ENCODE peak calls at places on chromosomes 13 and 19, in eight cellular contexts. H is astrocyte; B is HCT116; T is suprapubic skin; J is IMR-90; E is CD8-positive, alpha-beta T cell; L is upper lobe of left lung; U is GM23338. Y is an unnamed sample. For H3K27me3, the result is how much of the 10 kb centered on the place peaks cover.

GRCh38 chr19:6613711-6614110 is 22.8 kb upstream of the CD70 start:
- DNase-seq in T (no peak), H (peak), U (no peak), E (no peak), J (no peak), B (no peak), L (no peak), Y (no peak)

GRCh38 chr19:34381399-34382251 is 16.6 kb downstream of the GPI start:
- DNase-seq in U (no peak), B (no peak), T (no peak), J (no peak), H (no peak), L (no peak), E (no peak), Y (no peak)

GRCh38 chr19:50003810-50004419 is 21.3 kb downstream of the VRK3 start:
- DNase-seq in B (peak), T (no peak), L (no peak), U (no peak), J (peak), H (peak), E (no peak), Y (no peak)

GRCh38 chr19:31423896-31424295 is 74.7 kb upstream of the TSHZ3 start:
- DNase-seq in B (no peak), E (no peak), H (no peak), J (no peak), T (no peak), U (no peak), L (no peak), Y (no peak)

GRCh38 chr13:64410654-64411053 is 2819.5 kb downstream of the PCDH9 start:
- DNase-seq in J (no peak), L (peak), U (no peak), H (no peak), E (no peak), T (no peak), B (no peak), Y (no peak)

GRCh38 chr13:104321756-104322155 is 1255.5 kb upstream of the SLC10A2 start:
- DNase-seq in H (no peak), J (no peak), B (no peak), U (no peak), T (no peak), L (no peak), E (no peak), Y (no peak)

GRCh38 chr13:74687452-74688180 is 553.4 kb upstream of the KLF12 start:
- DNase-seq in L (no peak), U (peak), T (no peak), E (no peak), H (no peak), B (no peak), J (no peak), Y (no peak)

GRCh38 chr19:793775-794174 is 3.5 kb upstream of the PTBP1 start:
- DNase-seq in B (no peak), J (no peak), U (peak), L (peak), T (no peak), H (no peak), E (no peak), Y (no peak)

GRCh38 chr13:33322474-33322827 is 36.9 kb upstream of the STARD13 start:
- DNase-seq in B (no peak), J (peak), L (no peak), E (no peak), T (peak), H (no peak), U (no peak), Y (no peak)

GRCh38 chr19:41019346-41019745 is 28.3 kb downstream of the CYP2B6 start:
- DNase-seq in U (no peak), H (no peak), L (no peak), E (no peak), B (no peak), T (no peak), J (no peak), Y (no peak)

GRCh38 chr13:93951153-93951552 is 528.3 kb downstream of the DCT start:
- DNase-seq in L (no peak), H (no peak), J (peak), B (no peak), E (no peak), T (no peak), U (peak), Y (no peak)

GRCh38 chr13:29963086-29963485 is 112.7 kb upstream of the UBL3 start:
- DNase-seq in U (no peak), H (no peak), L (no peak), B (no peak), J (no peak), T (no peak), E (no peak), Y (no peak)

GRCh38 chr13:75135325-75135825 is 346.6 kb downstream of the TBC1D4 start:
- DNase-seq in J (peak), H (peak), L (no peak), E (no peak), U (no peak), T (no peak), B (no peak), Y (no peak)

GRCh38 chr19:10505583-10506229 is 2.5 kb upstream of the KEAP1 start:
- DNase-seq in U (peak), H (no peak), L (no peak), E (peak), T (peak), J (peak), B (peak), Y (peak)

GRCh38 chr19:49652723-49653465 is 10.9 kb downstream of the SCAF1 start:
- DNase-seq in B (no peak), U (no peak), E (no peak), L (peak), J (no peak), H (no peak), T (no peak), Y (no peak)

GRCh38 chr19:18650048-18650435 is 13.2 kb downstream of the KLHL26 start:
- DNase-seq in B (no peak), L (no peak), T (no peak), H (no peak), U (no peak), J (peak), E (no peak), Y (no peak)

GRCh38 chr13:39779337-39780270 is 124.1 kb downstream of the COG6 start:
- DNase-seq in E (peak), T (no peak), H (peak), L (no peak), J (peak), B (no peak), U (no peak), Y (peak)

GRCh38 chr19:54707932-54708331 is 16.3 kb upstream of the KIR3DL3 start:
- DNase-seq in B (no peak), U (no peak), E (no peak), T (no peak), H (no peak), J (no peak), L (peak), Y (no peak)

GRCh38 chr13:51935326-51936171 is 73.8 kb downstream of the CCDC70 start:
- DNase-seq in B (peak), E (no peak), L (no peak), U (peak), J (no peak), T (no peak), H (no peak), Y (no peak)

GRCh38 chr19:16262618-16263017 is 62.0 kb upstream of the KLF2 start:
- DNase-seq in J (no peak), E (no peak), B (no peak), H (no peak), U (no peak), T (no peak), L (no peak), Y (no peak)

GRCh38 chr19:11136400-11137101 is 19.0 kb downstream of the SPC24 start:
- DNase-seq in L (no peak), J (no peak), B (no peak), H (peak), T (no peak), E (no peak), U (no peak), Y (no peak)

GRCh38 chr19:10191347-10191746 is 3.4 kb downstream of the DNMT1 start:
- DNase-seq in H (peak), L (no peak), T (no peak), B (no peak), E (no peak), U (no peak), J (peak), Y (no peak)

GRCh38 chr13:40368123-40368891 is 298.1 kb downstream of the FOXO1 start:
- DNase-seq in B (no peak), L (no peak), T (no peak), H (no peak), E (no peak), U (no peak), J (no peak), Y (no peak)

GRCh38 chr19:54515156-54515555 is 12.5 kb downstream of the LAIR2 start:
- DNase-seq in U (no peak), E (no peak), H (no peak), B (no peak), J (no peak), L (no peak), T (no peak), Y (no peak)

GRCh38 chr19:41880329-41880708 is 2.7 kb upstream of the ARHGEF1 start:
- DNase-seq in T (no peak), E (no peak), J (no peak), B (no peak), L (no peak), U (no peak), H (no peak), Y (no peak)

GRCh38 chr19:38644719-38645118 is 2.7 kb upstream of the ACTN4 start:
- DNase-seq in E (no peak), J (no peak), U (peak), B (no peak), H (no peak), T (no peak), L (no peak), Y (no peak)

GRCh38 chr19:48348737-48349136 is 15.0 kb downstream of the TMEM143 start:
- DNase-seq in B (no peak), E (no peak), H (no peak), U (no peak), L (no peak), T (no peak), J (no peak), Y (no peak)

GRCh38 chr19:35144600-35145436 is 1.8 kb downstream of the FXYD7 start:
- DNase-seq in B (no peak), E (no peak), U (peak), L (peak), T (no peak), J (no peak), H (no peak), Y (no peak)

GRCh38 chr19:2055871-2056809 is 5.1 kb upstream of the MKNK2 start:
- DNase-seq in B (peak), L (peak), E (no peak), H (peak), U (peak), T (peak), J (peak), Y (no peak)

GRCh38 chr19:55340144-55340783 is 588 bp downstream of the KMT5C start:
- DNase-seq in E (no peak), U (no peak), H (no peak), T (peak), J (no peak), B (no peak), L (no peak), Y (peak)

GRCh38 chr19:45901912-45902650 is at the start of gene MYPOP:
- DNase-seq in L (no peak), E (no peak), T (no peak), B (no peak), U (peak), H (no peak), J (no peak), Y (no peak)

GRCh38 chr13:102597029-102598015 is 536 bp downstream of the TPP2 start:
- DNase-seq in L (peak), H (peak), T (peak), U (peak), J (peak), E (peak), B (no peak), Y (no peak)

GRCh38 chr19:15260939-15261338 is 28.7 kb upstream of the EPHX3 start:
- DNase-seq in T (no peak), B (no peak), E (no peak), U (peak), J (no peak), H (no peak), L (no peak), Y (no peak)

GRCh38 chr13:39913928-39914327 is 258.5 kb downstream of the COG6 start:
- DNase-seq in H (no peak), L (no peak), T (no peak), J (no peak), E (no peak), U (no peak), B (no peak), Y (no peak)

GRCh38 chr13:45658586-45659235 is 43.2 kb upstream of the ERICH6B start:
- DNase-seq in B (no peak), J (peak), U (no peak), H (peak), T (no peak), L (no peak), E (no peak), Y (no peak)

GRCh38 chr13:49549289-49549688 is 36.1 kb downstream of the RCBTB1 start:
- DNase-seq in U (peak), T (no peak), B (no peak), J (no peak), E (no peak), H (no peak), L (peak), Y (no peak)

GRCh38 chr13:45918597-45918996 is 67.0 kb upstream of the SIAH3 start:
- DNase-seq in B (no peak), T (no peak), U (no peak), E (no peak), J (no peak), L (no peak), H (no peak), Y (no peak)

GRCh38 chr19:55537741-55538111 is 793 bp upstream of the SBK2 start:
- DNase-seq in E (no peak), J (peak), L (no peak), T (no peak), H (peak), B (no peak), U (peak), Y (no peak)

DNA sequence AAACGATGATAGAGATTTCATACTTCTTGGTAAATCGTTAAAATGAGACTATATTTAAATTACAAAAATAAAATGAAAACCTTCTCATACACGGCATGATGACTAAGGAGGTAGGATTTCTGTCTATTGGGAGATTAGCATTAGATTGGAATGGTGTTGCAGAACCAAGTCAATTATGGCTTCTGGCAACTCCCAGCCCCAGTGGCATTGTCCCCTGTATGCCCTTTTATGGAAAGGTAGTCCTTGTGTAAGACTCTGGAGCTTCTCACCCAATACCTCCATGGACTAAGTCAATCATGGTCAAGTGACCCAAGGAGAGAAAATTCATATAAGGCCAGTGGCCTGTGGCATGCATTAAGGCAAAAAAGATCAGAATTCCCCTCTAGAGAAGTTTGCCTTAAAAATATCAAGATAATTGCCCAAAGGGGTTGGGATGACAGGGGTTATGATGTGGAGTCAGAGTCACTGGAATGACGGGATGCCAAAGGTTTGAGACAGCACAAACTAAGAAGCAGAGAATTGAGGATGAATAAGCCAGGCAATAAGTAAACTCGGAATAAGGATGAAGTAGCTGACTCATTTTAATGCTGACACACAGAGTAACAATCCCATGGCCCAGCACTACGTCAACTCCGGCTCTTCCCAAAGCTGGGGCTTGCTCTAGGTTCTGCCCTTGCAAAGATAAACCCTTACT is 57.8 kb upstream of the POSTN start:
- DNase-seq in E (no peak), J (peak), L (no peak), H (peak), U (no peak), B (no peak), T (no peak), Y (no peak)
- H3K27ac ChIP-seq in E (no peak), J (peak), L (no peak), H (peak), U (no peak), B (no peak), T (no peak), Y (no peak)

DNA sequence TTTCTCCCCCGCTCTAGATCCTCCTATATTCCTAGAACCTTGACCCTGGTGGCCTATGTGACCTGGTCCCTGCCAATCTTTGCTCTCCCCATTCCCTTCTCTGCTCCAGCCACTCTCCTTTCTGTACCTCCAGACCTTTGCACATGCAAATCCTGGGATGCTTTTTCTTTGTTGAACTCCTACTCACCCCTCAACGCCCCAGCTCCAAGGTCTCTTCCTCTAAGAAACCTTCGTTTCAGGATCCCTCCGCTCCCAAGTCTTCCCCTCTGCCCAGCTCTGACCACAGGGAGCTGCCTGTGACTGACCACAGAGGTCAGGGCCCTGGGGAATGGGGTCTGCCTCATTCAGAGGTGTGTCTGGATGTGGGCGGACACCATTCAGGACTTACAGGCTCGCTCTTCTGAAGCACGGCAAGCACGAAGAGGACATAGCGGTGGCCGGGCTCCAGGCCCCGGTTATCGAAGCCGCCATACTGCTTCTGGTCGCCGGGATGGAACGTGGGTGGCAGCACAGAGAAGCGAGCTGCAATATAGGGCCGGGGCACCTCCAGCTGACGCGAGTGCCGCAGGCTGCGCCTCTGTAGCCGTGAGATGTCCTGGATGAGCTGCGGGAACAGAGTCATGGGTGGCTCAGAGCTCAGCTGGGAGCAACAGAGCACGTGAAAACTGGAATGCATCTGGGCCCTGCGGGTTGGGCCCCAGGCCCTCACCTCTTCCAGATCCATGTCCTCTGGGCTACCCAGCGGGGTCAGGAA is 120.9 kb downstream of the PTPRS start:
- DNase-seq in H (no peak), E (no peak), L (no peak), B (no peak), U (no peak), J (no peak), T (no peak), Y (no peak)
- TF ChIP-seq CTCF in H (no peak), E (no peak), L (no peak), B (no peak), U (no peak), J (no peak), T (no peak), Y (no peak)

GRCh38 chr13:27970382-27971235 is 1.5 kb upstream of the CDX2 start:
- DNase-seq in L (peak), T (no peak), J (no peak), H (no peak), E (no peak), U (no peak), B (no peak), Y (no peak)
- H3K27me3 ChIP-seq in L (under half), T (half or more), J (half or more), H (half or more), E (under half), U (half or more), B (under half), Y (half or more)

DNA sequence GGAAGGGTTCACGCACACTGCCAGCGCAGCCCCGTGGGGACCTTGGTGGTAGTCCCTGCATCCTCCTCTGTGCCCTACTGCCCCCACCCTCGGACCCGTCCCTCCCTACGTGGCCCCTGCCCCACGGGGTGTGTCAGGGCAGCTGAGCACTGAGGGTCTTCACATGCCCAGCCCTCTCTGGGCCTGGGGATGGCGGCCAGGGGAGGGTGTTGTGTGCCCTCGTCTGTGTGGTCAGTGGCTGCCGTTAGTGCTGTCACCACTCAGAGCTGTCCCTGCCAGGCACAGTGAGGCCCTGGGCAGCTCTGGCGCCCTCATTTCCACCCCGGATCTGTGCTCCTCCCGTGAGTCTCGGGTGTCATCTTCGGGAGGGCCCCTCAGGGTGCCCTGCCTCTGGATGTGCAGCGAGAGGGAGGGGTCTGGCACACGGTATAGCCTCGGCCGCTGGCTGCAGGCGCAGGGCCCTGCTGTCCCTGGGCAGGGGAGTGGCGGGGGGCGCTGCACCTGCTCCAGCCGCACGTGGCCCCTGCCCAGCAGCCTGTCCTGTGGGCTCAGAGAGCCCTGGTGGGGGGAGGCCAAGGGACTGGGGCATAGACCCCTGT is 16.0 kb upstream of the GNA15 start:
- DNase-seq in J (no peak), E (no peak), U (no peak), T (peak), L (peak), B (no peak), H (no peak), Y (no peak)
- H3K27ac ChIP-seq in J (no peak), E (no peak), U (no peak), T (no peak), L (no peak), B (no peak), H (no peak), Y (no peak)

GRCh38 chr19:47228937-47229673 is 1.9 kb downstream of the BBC3 start:
- DNase-seq in B (no peak), H (peak), L (no peak), T (no peak), U (no peak), E (peak), J (peak), Y (no peak)

GRCh38 chr19:47226426-47227346 is 4.3 kb downstream of the BBC3 start:
- DNase-seq in E (peak), J (peak), T (peak), H (peak), L (peak), B (peak), U (peak), Y (no peak)

GRCh38 chr19:47228168-47228936 is 2.6 kb downstream of the BBC3 start:
- DNase-seq in U (peak), E (peak), J (peak), B (no peak), T (peak), H (no peak), L (peak), Y (no peak)

GRCh38 chr19:47227347-47228167 is 3.4 kb downstream of the BBC3 start:
- DNase-seq in U (peak), E (peak), L (peak), T (peak), H (peak), J (peak), B (peak), Y (no peak)

DNA sequence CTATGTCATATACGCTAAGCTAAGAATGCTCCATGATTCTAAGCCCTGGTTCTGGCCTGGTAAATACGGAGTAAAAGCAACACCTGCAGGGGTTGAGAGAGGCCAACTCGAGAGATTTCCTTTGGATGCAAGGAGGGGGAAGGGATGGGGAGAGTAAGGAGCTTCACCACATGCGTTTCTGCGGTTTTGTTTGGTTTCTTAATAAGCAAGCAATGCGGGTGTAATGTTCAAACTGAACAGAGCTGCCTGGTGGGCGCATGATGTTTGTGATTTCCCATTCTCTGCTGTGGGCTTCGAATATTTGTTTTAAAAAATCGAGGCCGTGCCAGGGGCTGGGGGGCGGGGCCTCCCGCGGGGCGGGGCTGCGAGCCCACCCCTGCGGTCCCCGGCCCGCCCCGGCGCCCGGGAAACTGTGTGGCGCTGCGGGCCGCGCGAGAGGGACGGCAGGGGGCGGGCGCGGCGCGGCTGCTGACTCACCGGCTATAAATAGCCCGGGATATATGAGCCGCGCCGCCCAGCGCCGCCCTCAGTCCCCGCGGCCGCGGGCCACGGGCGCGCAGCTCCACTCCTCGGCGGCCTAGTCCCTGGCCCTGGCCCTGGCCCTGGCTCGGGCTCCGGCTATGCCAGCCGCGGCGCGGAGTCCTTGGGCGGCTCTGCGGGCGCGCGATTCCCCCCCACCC is 5.1 kb downstream of the BBC3 start:
- DNase-seq in J (peak), B (no peak), L (peak), T (peak), U (peak), E (peak), H (peak), Y (peak)
- TF ChIP-seq CTCF in J (peak), B (no peak), L (peak), T (no peak), U (peak), E (peak), H (no peak), Y (no peak)

Y was measured in CD4-positive, alpha-beta T cell.